ENCODE peak calls at places on chromosomes 11 and 22, in six cellular contexts. E, P, X, B, N and V are unnamed samples.

GRCh38 chr11:417652-418342 is 3.0 kb upstream of the SIGIRR start:
- DNase-seq in E (no peak), P (no peak), X (no peak), B (no peak), N (no peak), V (no peak)

GRCh38 chr22:49209452-49210195 is 618.0 kb downstream of the BRD1 start:
- DNase-seq in E (no peak), P (no peak), X (peak; percentile 4), B (no peak), N (no peak), V (no peak)

GRCh38 chr11:119645018-119645417 is 84.0 kb downstream of the NECTIN1 start:
- DNase-seq in E (no peak), P (no peak), X (no peak), B (no peak), N (no peak), V (no peak)

GRCh38 chr11:109747839-109748238 is 325.8 kb downstream of the C11orf87 start:
- DNase-seq in E (no peak), P (no peak), X (no peak), B (no peak), N (no peak), V (peak; percentile 38)

GRCh38 chr11:72670041-72670440 is 4.2 kb downstream of the PDE2A start:
- DNase-seq in E (peak; percentile 75), P (no peak), X (no peak), B (no peak), N (no peak), V (no peak)

GRCh38 chr11:19466314-19466713 is 225.6 kb upstream of the E2F8 start:
- DNase-seq in E (no peak), P (no peak), X (no peak), B (no peak), N (no peak), V (no peak)

GRCh38 chr11:65858354-65859133 is 564 bp upstream of the CFL1 start:
- DNase-seq in E (no peak), P (peak; percentile 30), X (no peak), B (no peak), N (no peak), V (no peak)

GRCh38 chr22:26762503-26763170 is 105.2 kb downstream of the MIAT start:
- DNase-seq in E (no peak), P (no peak), X (no peak), B (peak; percentile 26), N (no peak), V (no peak)

GRCh38 chr11:111947143-111947542 is 10.0 kb downstream of the DIXDC1 start:
- DNase-seq in E (no peak), P (peak; percentile 13), X (no peak), B (no peak), N (no peak), V (no peak)

DNA sequence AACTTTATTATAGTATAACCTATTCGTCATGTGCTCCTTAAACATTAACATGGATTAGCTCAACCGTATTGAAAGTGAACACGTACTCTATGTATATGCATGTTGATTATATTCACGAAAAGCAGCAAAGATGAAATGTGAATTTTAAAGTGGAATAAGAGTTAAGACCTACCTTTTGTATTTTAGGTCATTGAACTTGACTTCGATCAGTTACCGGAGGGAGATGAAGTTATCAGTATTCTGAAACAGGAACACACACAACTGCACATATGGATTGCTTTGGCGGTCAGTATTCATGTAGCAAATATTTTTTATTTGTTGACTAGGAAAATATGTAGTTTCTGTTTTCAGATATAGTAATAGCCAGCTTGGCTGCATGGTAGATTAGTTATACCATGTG is 1.4 kb downstream of the CTR9 start:
- DNase-seq in E (no peak), P (no peak), X (no peak), B (no peak), N (no peak), V (no peak)
- H3K4me3 ChIP-seq in E (peak overlapping the region; percentile 94), P (peak overlapping the region; percentile 95), X (peak overlapping the region; percentile 84), B (peak overlapping the region; percentile 12), N (peak overlapping the region; percentile 86), V (peak overlapping the region; percentile 94)

GRCh38 chr11:76810151-76810853 is 27.1 kb downstream of the TSKU start:
- DNase-seq in E (no peak), P (peak; percentile 41), X (no peak), B (peak; percentile 56), N (no peak), V (peak; percentile 49)
- TF ChIP-seq CTCF in E (peak; percentile 58), P (peak; percentile 87), X (peak; percentile 69), B (peak; percentile 64), N (peak; percentile 64), V (peak; percentile 36)

DNA sequence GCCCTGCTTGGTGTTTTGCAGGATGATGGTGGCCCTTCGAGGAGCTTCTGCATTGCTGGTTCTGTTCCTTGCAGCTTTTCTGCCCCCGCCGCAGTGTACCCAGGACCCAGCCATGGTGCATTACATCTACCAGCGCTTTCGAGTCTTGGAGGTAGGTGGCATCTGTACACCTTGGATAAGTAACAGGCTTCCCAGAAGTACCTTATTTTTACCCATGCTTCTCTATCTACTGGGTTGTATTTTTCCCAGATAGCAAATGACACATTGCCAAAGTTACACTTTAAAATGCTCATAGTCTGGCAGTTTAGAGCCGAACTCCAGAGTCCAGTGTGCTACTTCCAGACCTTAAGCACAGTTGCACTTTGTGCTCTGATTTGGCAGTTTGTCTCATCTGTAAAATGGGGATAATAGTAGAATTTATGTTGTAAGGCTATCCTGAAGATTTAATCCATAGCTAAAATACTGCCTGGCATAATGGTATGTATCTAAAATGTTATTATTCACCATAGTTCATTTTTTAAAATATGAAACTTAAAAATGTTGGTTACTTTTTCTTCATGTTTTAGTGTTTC is 634 bp downstream of the OLFML1 start:
- DNase-seq in E (no peak), P (no peak), X (no peak), B (no peak), N (no peak), V (no peak)
- H3K4me3 ChIP-seq in E (no peak overlapping the region), P (no peak overlapping the region), X (peak overlapping the region; percentile 63), B (no peak overlapping the region), N (no peak overlapping the region), V (no peak overlapping the region)

GRCh38 chr11:125923633-125924032 is 19.3 kb downstream of the DDX25 start:
- DNase-seq in E (no peak), P (no peak), X (no peak), B (no peak), N (no peak), V (no peak)

GRCh38 chr11:125925804-125926203 is 20.0 kb upstream of the VSIG10L2 start:
- DNase-seq in E (no peak), P (no peak), X (no peak), B (no peak), N (no peak), V (no peak)

GRCh38 chr11:125924384-125925007 is 20.2 kb downstream of the DDX25 start:
- DNase-seq in E (no peak), P (no peak), X (no peak), B (no peak), N (no peak), V (no peak)

GRCh38 chr11:125926682-125927081 is 19.2 kb upstream of the VSIG10L2 start:
- DNase-seq in E (no peak), P (no peak), X (no peak), B (no peak), N (no peak), V (no peak)

GRCh38 chr11:125925247-125925740 is 20.6 kb upstream of the VSIG10L2 start:
- DNase-seq in E (no peak), P (no peak), X (no peak), B (no peak), N (no peak), V (no peak)
- TF ChIP-seq CTCF in E (no peak), P (no peak), X (no peak), B (no peak), N (no peak), V (no peak)

GRCh38 chr11:117180020-117180419 is 1.5 kb downstream of the SIDT2 start:
- DNase-seq in E (no peak), P (no peak), X (no peak), B (no peak), N (no peak), V (no peak)

GRCh38 chr11:117179048-117179999 is 781 bp downstream of the SIDT2 start:
- DNase-seq in E (no peak), P (peak; percentile 58), X (peak; percentile 43), B (peak; percentile 17), N (no peak), V (peak; percentile 59)

GRCh38 chr11:117181586-117182550 is 3.3 kb downstream of the SIDT2 start:
- DNase-seq in E (no peak), P (no peak), X (no peak), B (no peak), N (no peak), V (peak; percentile 1)

GRCh38 chr11:117182551-117182935 is 4.0 kb downstream of the SIDT2 start:
- DNase-seq in E (no peak), P (no peak), X (no peak), B (no peak), N (no peak), V (peak; percentile 0)

GRCh38 chr11:117180661-117181585 is 2.4 kb downstream of the SIDT2 start:
- DNase-seq in E (peak; percentile 95), P (peak; percentile 89), X (peak; percentile 58), B (peak; percentile 37), N (no peak), V (peak; percentile 91)
- H3K4me3 ChIP-seq in E (no peak overlapping the region), P (peak overlapping the region; percentile 24), X (peak overlapping the region; percentile 95), B (no peak overlapping the region), N (no peak overlapping the region), V (no peak overlapping the region)

GRCh38 chr11:8247312-8247711 is 16.4 kb downstream of the LMO1 start:
- DNase-seq in E (peak; percentile 58), P (no peak), X (no peak), B (no peak), N (no peak), V (peak; percentile 28)
- TF ChIP-seq CTCF in E (peak; percentile 65), P (peak; percentile 66), X (peak; percentile 51), B (peak; percentile 83), N (peak; percentile 63), V (peak; percentile 58)

DNA sequence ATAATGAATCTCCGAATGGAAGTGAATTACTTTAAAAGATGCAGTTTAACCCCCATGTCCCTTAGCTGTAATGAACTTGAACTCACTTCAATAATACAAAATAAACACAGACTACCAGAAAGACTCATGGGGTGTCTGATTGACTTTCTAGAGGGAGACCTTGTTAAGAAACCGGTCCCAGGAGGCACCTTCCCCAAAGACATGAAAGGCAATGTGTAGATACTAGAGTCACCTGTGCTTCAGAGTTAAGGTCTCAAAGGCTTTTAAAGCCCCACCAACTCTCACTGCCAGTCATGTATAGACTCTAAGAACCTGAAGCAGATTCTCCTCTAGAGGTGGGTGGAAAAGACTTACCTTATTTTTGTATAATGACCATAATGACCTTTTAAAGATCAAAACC is at the start of gene OR8J1:
- DNase-seq in E (no peak), P (no peak), X (no peak), B (no peak), N (no peak), V (no peak)
- H3K4me3 ChIP-seq in E (no peak within 1 kb of the TSS), P (no peak within 1 kb of the TSS), X (no peak within 1 kb of the TSS), B (no peak within 1 kb of the TSS), N (no peak within 1 kb of the TSS), V (no peak within 1 kb of the TSS)

DNA sequence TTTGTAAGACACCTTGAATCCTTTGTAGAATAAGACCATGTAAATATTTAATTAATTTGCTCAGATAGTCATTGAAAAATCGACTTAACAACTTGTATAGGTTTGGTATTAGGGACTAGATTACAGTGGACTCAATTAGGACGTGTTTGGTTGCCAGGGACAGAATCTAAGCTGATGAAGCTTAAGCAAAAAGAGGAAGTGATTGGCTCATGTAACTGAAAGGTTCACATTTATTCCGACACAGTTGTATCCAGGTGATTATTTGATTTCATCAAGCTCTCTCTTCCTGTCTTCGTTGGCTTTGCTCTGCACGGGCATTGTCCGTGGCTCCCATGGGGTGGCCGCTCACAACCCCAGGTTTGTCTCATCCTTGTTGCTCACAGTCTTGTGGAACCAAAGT is 146.4 kb downstream of the C11orf91 start:
- DNase-seq in E (no peak), P (no peak), X (no peak), B (no peak), N (no peak), V (no peak)
- TF ChIP-seq CTCF in E (no peak), P (no peak), X (no peak), B (no peak), N (no peak), V (no peak)